ENCODE peak calls at places on chromosomes 6 and 20, in five cellular contexts. A is prostate gland, K is cardiac muscle cell, R is astrocyte of the spinal cord, G is EH. S is an unnamed sample.

GRCh38 chr20:44481719-44482416 is 6.2 kb downstream of the TTPAL start:
- DNase-seq in K (no peak), R (no peak), A (no peak), G (no peak), S (no peak)

GRCh38 chr6:87661016-87661415 is 41.0 kb downstream of the AKIRIN2 start:
- DNase-seq in A (no peak), R (peak), K (peak), G (peak), S (no peak)

GRCh38 chr20:61561111-61561830 is 309.2 kb downstream of the CDH4 start:
- DNase-seq in A (no peak), G (no peak), R (no peak), K (no peak), S (no peak)

GRCh38 chr6:88477411-88477810 is 311.3 kb upstream of the CNR1 start:
- DNase-seq in R (no peak), K (no peak), A (no peak), G (peak), S (no peak)

GRCh38 chr6:55578537-55579363 is at the start of gene HMGCLL1:
- DNase-seq in R (no peak), A (no peak), G (no peak), K (peak), S (no peak)

GRCh38 chr20:49938173-49939163 is 2.3 kb downstream of the RNF114 start:
- DNase-seq in A (no peak), R (peak), K (peak), G (peak), S (peak)

GRCh38 chr20:63295846-63296245 is 2.9 kb downstream of the COL20A1 start:
- DNase-seq in G (no peak), A (no peak), R (no peak), K (no peak), S (no peak)

GRCh38 chr20:23367770-23368169 is 5.8 kb downstream of the GZF1 start:
- DNase-seq in G (no peak), R (no peak), A (no peak), K (no peak), S (no peak)

GRCh38 chr6:43070028-43070632 is 6.0 kb upstream of the PTK7 start:
- DNase-seq in A (no peak), R (peak), K (peak), G (peak), S (peak)

GRCh38 chr20:50144362-50144761 is 9.2 kb downstream of the PEDS1 start:
- DNase-seq in G (peak), A (peak), K (peak), R (peak), S (peak)

GRCh38 chr6:63509652-63510352 is 62.5 kb upstream of the LOC128125822 start:
- DNase-seq in G (no peak), K (peak), R (no peak), A (peak), S (no peak)

GRCh38 chr6:138555294-138555988 is 56.1 kb upstream of the NHSL1 start:
- DNase-seq in K (no peak), A (no peak), G (peak), R (peak), S (peak)

GRCh38 chr6:109318328-109318876 is 63.9 kb downstream of the CD164 start:
- DNase-seq in R (no peak), A (peak), G (no peak), K (no peak), S (no peak)

GRCh38 chr6:7991992-7992815 is 72.0 kb downstream of the BLOC1S5 start:
- DNase-seq in R (peak), K (peak), G (peak), A (no peak), S (peak)

GRCh38 chr6:29510202-29510601 is 22.4 kb upstream of the MAS1L start:
- DNase-seq in A (no peak), R (peak), K (no peak), G (no peak), S (no peak)

GRCh38 chr20:44747166-44748004 is 1.7 kb downstream of the KCNK15 start:
- DNase-seq in A (peak), R (peak), G (peak), K (peak), S (peak)

S was measured in dermis blood vessel endothelial cell.